ENCODE peak calls at places on chromosomes 16 and 17, in seven cellular contexts. One of them, this sample, is unnamed.

GRCh38 chr17:58694826-58695225 is 2.4 kb downstream of the RAD51C start:
- DNase-seq in pancreas: no peak
- DNase-seq in NCI-H748 treated with DMSO at 0.1 percent for 48 hours: no peak
- DNase-seq in stimulated activated CD8-positive, alpha-beta memory T cell treated with anti-CD3 and anti-CD28 coated beads, Interleukin-7, amount 100 ng/mL, for 1 hour: no peak
- DNase-seq in G401: no peak
- DNase-seq in breast epithelium: no peak
- DNase-seq in retina: no peak
- DNase-seq in this sample: no peak

GRCh38 chr16:88320947-88321634 is 61.7 kb upstream of the ZNF469 start:
- DNase-seq in pancreas: no peak
- DNase-seq in NCI-H748 treated with DMSO at 0.1 percent for 48 hours: no peak
- DNase-seq in stimulated activated CD8-positive, alpha-beta memory T cell treated with anti-CD3 and anti-CD28 coated beads, Interleukin-7, amount 100 ng/mL, for 1 hour: no peak
- DNase-seq in G401: no peak
- DNase-seq in breast epithelium: no peak
- DNase-seq in retina: no peak
- DNase-seq in this sample: no peak

GRCh38 chr16:58197314-58198012 is 443 bp downstream of the CSNK2A2 start:
- DNase-seq in pancreas: no peak
- DNase-seq in NCI-H748 treated with DMSO at 0.1 percent for 48 hours: no peak
- DNase-seq in stimulated activated CD8-positive, alpha-beta memory T cell treated with anti-CD3 and anti-CD28 coated beads, Interleukin-7, amount 100 ng/mL, for 1 hour: no peak
- DNase-seq in G401: no peak
- DNase-seq in breast epithelium: no peak
- DNase-seq in retina: peak
- DNase-seq in this sample: peak

GRCh38 chr16:47599512-47599911 is 138.4 kb downstream of the PHKB start:
- DNase-seq in pancreas: no peak
- DNase-seq in NCI-H748 treated with DMSO at 0.1 percent for 48 hours: no peak
- DNase-seq in stimulated activated CD8-positive, alpha-beta memory T cell treated with anti-CD3 and anti-CD28 coated beads, Interleukin-7, amount 100 ng/mL, for 1 hour: no peak
- DNase-seq in G401: no peak
- DNase-seq in breast epithelium: no peak
- DNase-seq in retina: no peak
- DNase-seq in this sample: no peak

GRCh38 chr17:6639651-6640535 is 618 bp downstream of the KIAA0753 start:
- DNase-seq in pancreas: peak
- DNase-seq in NCI-H748 treated with DMSO at 0.1 percent for 48 hours: no peak
- DNase-seq in stimulated activated CD8-positive, alpha-beta memory T cell treated with anti-CD3 and anti-CD28 coated beads, Interleukin-7, amount 100 ng/mL, for 1 hour: no peak
- DNase-seq in G401: no peak
- DNase-seq in breast epithelium: peak
- DNase-seq in retina: no peak
- DNase-seq in this sample: peak

GRCh38 chr16:66580605-66581209 is 1.4 kb downstream of the CMTM2 start:
- DNase-seq in pancreas: no peak
- DNase-seq in NCI-H748 treated with DMSO at 0.1 percent for 48 hours: no peak
- DNase-seq in stimulated activated CD8-positive, alpha-beta memory T cell treated with anti-CD3 and anti-CD28 coated beads, Interleukin-7, amount 100 ng/mL, for 1 hour: no peak
- DNase-seq in G401: no peak
- DNase-seq in breast epithelium: no peak
- DNase-seq in retina: no peak
- DNase-seq in this sample: peak

GRCh38 chr16:84563316-84563715 is 54.6 kb downstream of the COTL1 start:
- DNase-seq in pancreas: no peak
- DNase-seq in NCI-H748 treated with DMSO at 0.1 percent for 48 hours: no peak
- DNase-seq in stimulated activated CD8-positive, alpha-beta memory T cell treated with anti-CD3 and anti-CD28 coated beads, Interleukin-7, amount 100 ng/mL, for 1 hour: no peak
- DNase-seq in G401: no peak
- DNase-seq in breast epithelium: no peak
- DNase-seq in retina: no peak
- DNase-seq in this sample: no peak

GRCh38 chr17:45371414-45372324 is 54.8 kb upstream of the MAP3K14 start:
- DNase-seq in pancreas: peak
- DNase-seq in NCI-H748 treated with DMSO at 0.1 percent for 48 hours: no peak
- DNase-seq in stimulated activated CD8-positive, alpha-beta memory T cell treated with anti-CD3 and anti-CD28 coated beads, Interleukin-7, amount 100 ng/mL, for 1 hour: no peak
- DNase-seq in G401: peak
- DNase-seq in breast epithelium: peak
- DNase-seq in retina: peak
- DNase-seq in this sample: peak

GRCh38 chr16:17972460-17972943 is 364.0 kb downstream of the NPIPA8 start:
- DNase-seq in pancreas: no peak
- DNase-seq in NCI-H748 treated with DMSO at 0.1 percent for 48 hours: no peak
- DNase-seq in stimulated activated CD8-positive, alpha-beta memory T cell treated with anti-CD3 and anti-CD28 coated beads, Interleukin-7, amount 100 ng/mL, for 1 hour: no peak
- DNase-seq in G401: no peak
- DNase-seq in breast epithelium: no peak
- DNase-seq in retina: peak
- DNase-seq in this sample: no peak